ENCODE peak calls at places on chromosomes 4 and X, in nine cellular contexts. H is effector memory CD4-positive, alpha-beta T cell; Y is sigmoid colon; S is NCI-H345; G is ovary; A is naive thymus-derived CD8-positive, alpha-beta T cell; C is activated gamma-delta T cell treated with anti-CD3 and anti-CD28 coated beads, Interleukin-2, amount 50 U/mL, for 16 hours; U is adrenal gland; T is mammary epithelial cell. P is an unnamed sample.

GRCh38 chrX:49277520-49277799 is 7.9 kb downstream of the PPP1R3F start:
- DNase-seq in H (no peak), Y (no peak), S (no peak), G (no peak), A (no peak), C (no peak), U (no peak), T (no peak), P (no peak)

GRCh38 chr4:109169160-109169559 is 133.3 kb downstream of the COL25A1 start:
- DNase-seq in H (no peak), Y (no peak), S (no peak), G (no peak), A (no peak), C (no peak), U (no peak), T (no peak), P (peak; percentile 13)

GRCh38 chrX:135185795-135186443 is 14.7 kb upstream of the CT55 start:
- DNase-seq in H (no peak), Y (no peak), S (peak; percentile 57), G (no peak), A (peak; percentile 1), C (no peak), U (peak; percentile 28), T (peak; percentile 53), P (peak; percentile 5)

GRCh38 chrX:40147399-40148188 is 49.8 kb upstream of the BCOR start:
- DNase-seq in H (no peak), Y (no peak), S (no peak), G (no peak), A (no peak), C (no peak), U (no peak), T (no peak), P (no peak)

GRCh38 chr4:44725861-44726820 is at the start of gene GNPDA2:
- DNase-seq in H (peak; percentile 72), Y (peak; percentile 95), S (peak; percentile 84), G (peak; percentile 90), A (peak; percentile 82), C (peak; percentile 68), U (peak; percentile 90), T (peak; percentile 81), P (peak; percentile 82)

GRCh38 chr4:128517096-128517738 is 229.6 kb upstream of the PGRMC2 start:
- DNase-seq in H (no peak), Y (no peak), S (no peak), G (no peak), A (no peak), C (no peak), U (no peak), T (no peak), P (no peak)

GRCh38 chr4:95049838-95050237 is 292.1 kb downstream of the BMPR1B start:
- DNase-seq in H (no peak), Y (no peak), S (no peak), G (peak; percentile 31), A (no peak), C (no peak), U (no peak), T (no peak), P (peak; percentile 33)

GRCh38 chrX:35919536-35920309 is at the start of gene CFAP47:
- DNase-seq in H (no peak), Y (no peak), S (peak; percentile 30), G (no peak), A (no peak), C (no peak), U (peak; percentile 19), T (no peak), P (no peak)

GRCh38 chr4:108762559-108763225 is at the start of gene ETNPPL:
- DNase-seq in H (no peak), Y (peak; percentile 62), S (no peak), G (no peak), A (peak; percentile 19), C (no peak), U (peak; percentile 43), T (peak; percentile 14), P (no peak)

GRCh38 chr4:168630445-168631187 is 133.8 kb downstream of the PALLD start:
- DNase-seq in H (no peak), Y (no peak), S (no peak), G (no peak), A (no peak), C (no peak), U (no peak), T (peak; percentile 92), P (peak; percentile 98)